ENCODE peak calls at places on chromosomes 11 and 22, in ten cellular contexts. S, C, N, L, T, F, G, H, Q and K are unnamed samples.

GRCh38 chr11:65555693-65556231 is 2.4 kb downstream of the LTBP3 start:
- DNase-seq in S (peak; percentile 70), C (no peak), N (no peak), L (peak; percentile 99), T (no peak), F (no peak), G (no peak), H (peak; percentile 93), Q (no peak), K (peak; percentile 89)

GRCh38 chr11:61152816-61153592 is 8.2 kb downstream of the VPS37C start:
- DNase-seq in S (no peak), C (no peak), N (no peak), L (peak; percentile 93), T (no peak), F (no peak), G (peak; percentile 77), H (peak; percentile 54), Q (no peak), K (peak; percentile 35)

GRCh38 chr11:117427356-117427874 is 99.8 kb downstream of the CEP164 start:
- DNase-seq in S (no peak), C (no peak), N (no peak), L (peak; percentile 11), T (no peak), F (no peak), G (no peak), H (no peak), Q (no peak), K (no peak)

GRCh38 chr11:15883349-15883961 is 472.9 kb downstream of the SOX6 start:
- DNase-seq in S (no peak), C (no peak), N (no peak), L (peak; percentile 83), T (no peak), F (no peak), G (no peak), H (peak; percentile 5), Q (no peak), K (no peak)

GRCh38 chr22:27576413-27576812 is 225.1 kb downstream of the MN1 start:
- DNase-seq in S (peak; percentile 53), C (no peak), N (no peak), L (no peak), T (no peak), F (no peak), G (peak; percentile 55), H (no peak), Q (no peak), K (no peak)

GRCh38 chr11:61004037-61004641 is 32.7 kb downstream of the CD6 start:
- DNase-seq in S (no peak), C (no peak), N (no peak), L (peak; percentile 75), T (no peak), F (no peak), G (no peak), H (peak; percentile 30), Q (no peak), K (no peak)

GRCh38 chr22:46802608-46803027 is 40.2 kb downstream of the TBC1D22A start:
- DNase-seq in S (no peak), C (no peak), N (no peak), L (no peak), T (no peak), F (no peak), G (no peak), H (no peak), Q (no peak), K (no peak)

GRCh38 chr11:48063424-48063978 is 83.1 kb downstream of the PTPRJ start:
- DNase-seq in S (no peak), C (no peak), N (no peak), L (peak; percentile 94), T (no peak), F (no peak), G (peak; percentile 18), H (peak; percentile 95), Q (no peak), K (peak; percentile 26)

GRCh38 chr11:47997063-47998053 is 17.0 kb downstream of the PTPRJ start:
- DNase-seq in S (no peak), C (no peak), N (no peak), L (no peak), T (no peak), F (no peak), G (no peak), H (no peak), Q (no peak), K (no peak)

GRCh38 chr11:126113515-126113957 is 50.9 kb upstream of the CDON start:
- DNase-seq in S (peak; percentile 86), C (no peak), N (no peak), L (peak; percentile 97), T (no peak), F (peak; percentile 93), G (peak; percentile 54), H (peak; percentile 99), Q (no peak), K (peak; percentile 83)

DNA sequence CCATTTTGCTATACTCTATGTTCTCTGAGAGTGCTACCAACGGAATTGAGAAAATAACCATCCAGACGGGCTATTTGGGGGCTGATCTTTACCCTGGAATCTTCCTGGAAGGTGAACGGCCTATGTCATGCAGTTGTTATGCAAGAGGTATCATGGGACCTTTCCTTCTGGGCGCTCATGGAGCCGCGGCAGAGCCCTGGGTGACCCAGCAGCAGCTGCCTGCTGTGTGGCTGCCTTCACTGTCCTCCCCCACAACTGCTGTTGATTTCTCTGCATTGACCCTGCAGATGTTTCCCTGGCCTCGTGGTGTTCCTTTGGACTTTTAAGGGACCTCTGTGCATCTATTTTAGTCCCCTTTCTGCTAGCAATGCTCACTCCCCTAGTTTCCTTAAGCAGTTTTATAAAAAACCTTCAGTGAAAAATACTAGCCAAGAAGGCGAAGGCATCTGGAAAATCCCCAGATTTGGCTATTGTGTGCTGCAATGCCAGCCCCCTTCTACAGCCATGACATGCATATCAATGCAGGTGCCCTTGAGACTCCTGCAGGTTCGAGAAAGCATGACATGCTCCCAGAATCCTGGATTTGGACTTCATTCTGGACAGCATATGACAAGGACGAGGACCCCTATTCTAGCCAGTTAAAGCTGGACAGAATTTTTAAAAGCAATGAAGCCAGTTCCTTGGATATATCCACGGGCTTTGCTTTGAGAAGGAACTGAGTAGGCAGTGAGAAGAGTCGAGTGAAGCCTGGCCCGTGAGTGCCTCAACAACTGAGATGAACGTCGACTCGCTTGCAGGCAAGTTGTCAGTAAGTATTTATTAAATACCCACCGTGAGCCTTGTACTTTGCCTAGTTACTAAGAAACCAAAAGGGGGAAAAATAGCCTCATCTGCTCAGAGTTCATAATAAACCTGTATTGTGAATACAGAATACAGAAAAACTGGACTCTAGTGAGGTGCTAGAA is at the start of gene SLC25A18:
- DNase-seq in S (peak; percentile 55), C (no peak), N (peak; percentile 51), L (peak; percentile 50), T (no peak), F (no peak), G (no peak), H (peak; percentile 74), Q (no peak), K (no peak)
- TF ChIP-seq CTCF in S (peak; percentile 10), C (peak; percentile 62), N (no peak), L (no peak), T (no peak), F (no peak), G (peak; percentile 8), H (no peak), Q (peak; percentile 16), K (peak; percentile 36)

DNA sequence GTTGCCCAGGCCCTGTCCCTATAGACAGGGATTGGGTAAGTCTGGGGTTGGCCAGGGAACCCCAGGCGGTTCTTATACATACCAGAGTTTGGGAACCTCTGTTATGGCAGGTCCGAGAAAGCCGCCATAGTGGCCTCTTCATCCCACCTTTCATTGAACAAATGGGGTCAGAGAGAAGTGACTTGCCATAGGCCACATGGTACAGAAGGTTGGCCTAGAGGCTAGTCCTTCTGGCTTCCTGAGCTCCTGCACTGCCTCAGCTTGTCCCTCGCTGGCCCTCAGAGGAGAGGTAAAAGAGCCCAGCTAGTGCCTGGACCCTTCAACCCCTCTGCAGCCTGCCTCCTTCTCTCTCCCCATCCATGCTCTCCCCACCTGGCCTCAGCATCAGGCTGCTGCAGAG is 103.7 kb downstream of the TRIM29 start:
- DNase-seq in S (no peak), C (peak; percentile 47), N (no peak), L (no peak), T (no peak), F (no peak), G (no peak), H (no peak), Q (no peak), K (no peak)
- TF ChIP-seq CTCF in S (no peak), C (no peak), N (no peak), L (no peak), T (no peak), F (no peak), G (no peak), H (no peak), Q (no peak), K (no peak)

DNA sequence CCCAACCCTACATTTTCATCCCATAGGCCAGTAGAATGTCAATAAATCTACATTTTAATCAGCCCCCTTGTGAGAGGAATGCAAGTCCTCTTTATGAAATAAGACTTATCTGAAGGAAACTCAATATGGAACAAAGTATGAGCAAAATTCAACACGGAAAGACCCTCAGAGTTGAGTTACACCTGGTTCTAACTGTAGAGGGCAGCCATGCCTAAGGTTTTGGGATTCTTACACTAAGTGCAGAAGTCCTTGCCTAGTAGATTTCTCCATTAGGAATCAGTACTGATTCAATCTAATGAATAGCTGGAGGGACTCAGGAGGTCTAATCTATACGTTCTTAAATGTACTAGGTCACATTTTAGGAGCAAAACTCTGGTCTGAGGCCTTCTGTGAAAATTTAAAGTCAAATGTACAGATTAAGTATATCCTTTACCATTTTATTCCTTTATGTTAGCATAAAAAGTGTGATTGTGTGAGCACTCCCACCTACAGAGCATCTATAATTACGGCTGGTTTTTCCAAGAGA is 904.5 kb downstream of the DLG2 start:
- DNase-seq in S (no peak), C (no peak), N (no peak), L (no peak), T (no peak), F (no peak), G (no peak), H (peak; percentile 0), Q (peak; percentile 10), K (no peak)
- TF ChIP-seq CTCF in S (no peak), C (peak; percentile 48), N (no peak), L (no peak), T (no peak), F (no peak), G (peak; percentile 27), H (no peak), Q (peak; percentile 13), K (no peak)

GRCh38 chr11:69718147-69718546 is 14.3 kb upstream of the FGF19 start:
- DNase-seq in S (peak; percentile 37), C (no peak), N (no peak), L (peak; percentile 93), T (peak; percentile 79), F (no peak), G (no peak), H (peak; percentile 6), Q (peak; percentile 83), K (peak; percentile 60)
- TF ChIP-seq CTCF in S (peak; percentile 50), C (peak; percentile 82), N (no peak), L (peak; percentile 50), T (peak; percentile 56), F (no peak), G (peak; percentile 65), H (peak; percentile 38), Q (peak; percentile 86), K (peak; percentile 13)

GRCh38 chr22:42296381-42296853 is 26.0 kb upstream of the TCF20 start:
- DNase-seq in S (peak; percentile 58), C (no peak), N (peak; percentile 69), L (no peak), T (no peak), F (no peak), G (no peak), H (no peak), Q (no peak), K (peak; percentile 37)
- TF ChIP-seq CTCF in S (no peak), C (peak; percentile 38), N (peak; percentile 40), L (no peak), T (peak; percentile 13), F (no peak), G (peak; percentile 30), H (no peak), Q (no peak), K (peak; percentile 20)